ENCODE peak calls at places on chromosomes 6 and 20, in four cellular contexts. B, H, K and I are unnamed samples.

GRCh38 chr20:59645316-59645715 is 41.0 kb downstream of the PHACTR3 start:
- DNase-seq in K (no peak), B (no peak), H (no peak), I (no peak)

GRCh38 chr6:169779092-169779815 is 27.8 kb downstream of the ERMARD start:
- DNase-seq in K (no peak), B (no peak), H (no peak), I (no peak)

GRCh38 chr6:319177-320131 is 27.2 kb downstream of the DUSP22 start:
- DNase-seq in B (no peak), H (no peak), K (peak; percentile 11), I (no peak)

GRCh38 chr6:170188571-170189001 is 102.3 kb downstream of the DLL1 start:
- DNase-seq in H (peak; percentile 25), K (no peak), B (no peak), I (no peak)

GRCh38 chr20:17646209-17646717 is 35.8 kb downstream of the RRBP1 start:
- DNase-seq in K (peak; percentile 34), B (no peak), H (no peak), I (peak; percentile 44)

GRCh38 chr6:106974999-106975698 is 620 bp upstream of the CD24 start:
- DNase-seq in H (peak; percentile 53), K (peak; percentile 60), B (no peak), I (peak; percentile 75)

GRCh38 chr20:24780648-24781047 is 168.4 kb upstream of the CST7 start:
- DNase-seq in K (peak; percentile 6), B (no peak), H (no peak), I (no peak)

GRCh38 chr6:158799051-158799792 is 19.9 kb downstream of the EZR start:
- DNase-seq in H (no peak), B (no peak), K (no peak), I (peak; percentile 88)

GRCh38 chr6:164832410-164832809 is 477.0 kb downstream of the C6orf118 start:
- DNase-seq in B (no peak), K (no peak), H (no peak), I (no peak)

GRCh38 chr6:161414800-161415199 is 140.9 kb upstream of the AGPAT4 start:
- DNase-seq in K (no peak), H (no peak), B (no peak), I (no peak)

GRCh38 chr6:36743538-36744441 is 46.2 kb downstream of the RAB44 start:
- DNase-seq in K (no peak), B (no peak), H (peak; percentile 49), I (no peak)

GRCh38 chr6:168533428-168533827 is 92.4 kb downstream of the SMOC2 start:
- DNase-seq in H (no peak), K (no peak), B (no peak), I (no peak)

GRCh38 chr20:37518606-37519507 is 2.2 kb upstream of the NNAT start:
- DNase-seq in K (peak; percentile 73), H (peak; percentile 74), B (no peak), I (peak; percentile 60)

GRCh38 chr20:33830371-33830770 is 19.2 kb downstream of the CHMP4B start:
- DNase-seq in B (no peak), K (no peak), H (no peak), I (no peak)

GRCh38 chr6:33297956-33298772 is 578 bp downstream of the RGL2 start:
- DNase-seq in B (peak; percentile 76), H (peak; percentile 85), K (peak; percentile 78), I (peak; percentile 65)

GRCh38 chr6:121055572-121056163 is 278.6 kb downstream of the TBC1D32 start:
- DNase-seq in B (peak; percentile 26), K (no peak), H (no peak), I (no peak)

GRCh38 chr6:43274916-43275597 is 23.0 kb upstream of the SLC22A7 start:
- DNase-seq in K (no peak), H (no peak), B (peak; percentile 18), I (peak; percentile 92)

GRCh38 chr20:40643891-40644290 is 45.1 kb downstream of the MAFB start:
- DNase-seq in H (peak; percentile 48), B (no peak), K (no peak), I (no peak)

GRCh38 chr6:89986650-89987074 is 92.4 kb downstream of the GJA10 start:
- DNase-seq in B (no peak), K (no peak), H (no peak), I (no peak)

GRCh38 chr6:14371530-14371929 is 254.0 kb downstream of the CD83 start:
- DNase-seq in K (no peak), H (no peak), B (no peak), I (no peak)

GRCh38 chr20:10524643-10525042 is 89.5 kb downstream of the SLX4IP start:
- DNase-seq in H (no peak), B (no peak), K (no peak), I (no peak)

GRCh38 chr6:165321555-165322145 is 12.2 kb upstream of the C6orf118 start:
- DNase-seq in B (no peak), H (no peak), K (no peak), I (no peak)

GRCh38 chr20:61292821-61293612 is 41.0 kb downstream of the CDH4 start:
- DNase-seq in K (no peak), H (peak; percentile 76), B (no peak), I (no peak)

GRCh38 chr6:116447496-116448011 is 13.6 kb upstream of the CALHM6 start:
- DNase-seq in H (no peak), K (no peak), B (no peak), I (no peak)

GRCh38 chr20:46401478-46401860 is 4.9 kb downstream of the ELMO2 start:
- DNase-seq in B (no peak), K (no peak), H (no peak), I (no peak)

GRCh38 chr6:51292659-51293058 is 474.0 kb downstream of the TFAP2B start:
- DNase-seq in K (no peak), B (no peak), H (no peak), I (no peak)

GRCh38 chr6:143270026-143270425 is 180.5 kb downstream of the ADAT2 start:
- DNase-seq in K (no peak), H (no peak), B (no peak), I (no peak)

GRCh38 chr20:41631826-41632225 is 13.6 kb upstream of the CHD6 start:
- DNase-seq in H (peak; percentile 81), B (no peak), K (peak; percentile 73), I (no peak)

GRCh38 chr6:34680802-34681515 is 15.6 kb downstream of the ILRUN start:
- DNase-seq in H (no peak), B (no peak), K (no peak), I (no peak)
- H3K27ac ChIP-seq in H (no peak overlapping the region), B (no peak overlapping the region), K (peak overlapping the region; percentile 44), I (peak overlapping the region; percentile 24)

DNA sequence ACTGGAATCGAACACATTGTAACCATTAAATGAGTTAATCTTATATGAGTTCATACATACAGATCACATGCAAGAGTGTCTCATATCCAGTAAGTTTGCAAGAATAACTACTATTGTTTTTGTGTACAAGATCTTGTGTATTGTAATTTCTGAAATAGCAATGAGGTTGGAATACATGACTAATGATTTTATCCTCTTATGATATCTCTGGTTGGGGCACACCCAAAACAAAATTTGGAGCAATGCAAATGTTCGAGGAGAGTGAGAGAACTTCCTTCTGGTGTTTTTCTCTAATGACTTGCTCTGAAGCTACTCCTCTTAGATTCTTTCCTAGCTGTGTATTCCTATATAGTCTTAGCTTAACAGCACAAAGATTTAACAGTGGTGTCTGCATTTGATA is 252.5 kb downstream of the LAMA2 start:
- DNase-seq in B (no peak), K (no peak), H (no peak), I (no peak)
- H3K27ac ChIP-seq in B (no peak overlapping the region), K (no peak overlapping the region), H (no peak overlapping the region), I (no peak overlapping the region)

GRCh38 chr6:157158456-157158855 is 164.9 kb downstream of the TMEM242 start:
- DNase-seq in K (no peak), B (no peak), H (no peak), I (no peak)
- H3K27ac ChIP-seq in K (no peak overlapping the region), B (no peak overlapping the region), H (no peak overlapping the region), I (no peak overlapping the region)

DNA sequence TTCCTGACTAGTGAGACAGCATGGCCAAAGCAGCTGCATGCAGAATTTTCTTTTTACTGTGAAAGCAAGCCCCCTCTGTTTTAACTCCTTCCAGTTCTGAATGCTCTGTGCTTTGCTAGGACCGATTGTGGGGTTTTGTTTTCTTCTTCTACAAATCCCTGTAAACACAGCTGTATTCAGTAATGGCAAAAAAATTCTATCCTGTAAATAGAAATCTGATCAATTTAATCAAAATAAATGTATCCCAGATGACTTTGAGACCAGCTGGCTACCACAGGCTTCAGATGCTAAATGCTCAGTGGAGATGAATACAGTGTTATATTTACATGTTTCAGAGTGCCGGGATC is 149.4 kb downstream of the PRL start:
- DNase-seq in H (no peak), B (no peak), K (no peak), I (no peak)
- H3K27ac ChIP-seq in H (no peak overlapping the region), B (no peak overlapping the region), K (peak overlapping the region; percentile 58), I (no peak overlapping the region)